ENCODE peak calls at places on chromosome 3, in eight cellular contexts. J is fibroblast of pulmonary artery; S is NCI-H510A treated with DMSO at 0.1 percent for 48 hours; N is breast epithelium; L is D341Med; C is AG09319; V is EH; K is CD4-positive, alpha-beta T cell. G is an unnamed sample.

GRCh38 chr3:64351713-64352595 is 126.7 kb upstream of the PRICKLE2 start:
- DNase-seq in J (peak), S (no peak), N (peak), L (no peak), C (no peak), V (peak), K (no peak), G (no peak)

GRCh38 chr3:46293991-46294833 is 52.0 kb downstream of the CCR3 start:
- DNase-seq in J (no peak), S (no peak), N (no peak), L (no peak), C (no peak), V (no peak), K (no peak), G (no peak)

GRCh38 chr3:57158813-57159678 is 6.1 kb downstream of the IL17RD start:
- DNase-seq in J (no peak), S (no peak), N (no peak), L (no peak), C (no peak), V (peak), K (no peak), G (no peak)

GRCh38 chr3:52554026-52554755 is 17.8 kb downstream of the UQCC5 start:
- DNase-seq in J (no peak), S (peak), N (no peak), L (no peak), C (no peak), V (no peak), K (no peak), G (no peak)

GRCh38 chr3:60557122-60557521 is 694.1 kb downstream of the FHIT start:
- DNase-seq in J (no peak), S (no peak), N (no peak), L (no peak), C (no peak), V (no peak), K (no peak), G (no peak)

GRCh38 chr3:165406425-165406824 is 210.2 kb upstream of the SLITRK3 start:
- DNase-seq in J (no peak), S (no peak), N (no peak), L (no peak), C (no peak), V (no peak), K (no peak), G (no peak)

GRCh38 chr3:7875858-7876442 is 625.7 kb upstream of the LMCD1 start:
- DNase-seq in J (peak), S (no peak), N (no peak), L (no peak), C (no peak), V (no peak), K (no peak), G (no peak)

GRCh38 chr3:41196499-41197410 is 2.5 kb upstream of the CTNNB1 start:
- DNase-seq in J (no peak), S (no peak), N (no peak), L (no peak), C (no peak), V (no peak), K (no peak), G (no peak)